ENCODE peak calls at places on chromosomes 12 and 14, in five cellular contexts. S is SK-N-SH, A is HepG2, I is K562, N is GM12878. P is an unnamed sample. For H3K4me1, the result is how much of the 10 kb centered on the place peaks cover.

GRCh38 chr14:99548285-99548684 is 55.7 kb downstream of the CCDC85C start:
- DNase-seq in S (no peak), A (no peak), I (no peak), N (no peak), P (no peak)

GRCh38 chr12:47551426-47551851 is 154.4 kb downstream of the RPAP3 start:
- DNase-seq in S (no peak), A (no peak), I (no peak), N (no peak), P (no peak)

GRCh38 chr12:62252576-62252975 is 7.6 kb upstream of the USP15 start:
- DNase-seq in S (no peak), A (no peak), I (no peak), N (no peak), P (no peak)

GRCh38 chr14:100134591-100134990 is 24.9 kb downstream of the DEGS2 start:
- DNase-seq in S (no peak), A (no peak), I (no peak), N (no peak), P (no peak)

GRCh38 chr12:31687101-31687527 is 27.6 kb downstream of the ETFBKMT start:
- DNase-seq in S (no peak), A (no peak), I (no peak), N (peak), P (no peak)

GRCh38 chr14:105060751-105061427 is 4.3 kb downstream of the GPR132 start:
- DNase-seq in S (peak), A (no peak), I (no peak), N (no peak), P (no peak)

GRCh38 chr14:78448483-78449094 is 278.4 kb downstream of the NRXN3 start:
- DNase-seq in S (peak), A (peak), I (peak), N (peak), P (peak)

GRCh38 chr14:86153480-86153879 is 623.5 kb downstream of the FLRT2 start:
- DNase-seq in S (no peak), A (no peak), I (no peak), N (no peak), P (no peak)

GRCh38 chr12:7121324-7121723 is 7.4 kb downstream of the RBP5 start:
- DNase-seq in S (no peak), A (no peak), I (no peak), N (no peak), P (no peak)

GRCh38 chr12:122753213-122753571 is 568 bp downstream of the DENR start:
- DNase-seq in S (no peak), A (no peak), I (no peak), N (no peak), P (no peak)

GRCh38 chr12:48937170-48937569 is 11.9 kb upstream of the FKBP11 start:
- DNase-seq in S (no peak), A (no peak), I (peak), N (no peak), P (peak)

GRCh38 chr14:81855007-81855406 is 321.4 kb upstream of the SEL1L start:
- DNase-seq in S (no peak), A (no peak), I (no peak), N (no peak), P (no peak)

GRCh38 chr12:105064564-105065222 is 19.6 kb downstream of the ALDH1L2 start:
- DNase-seq in S (no peak), A (no peak), I (no peak), N (no peak), P (no peak)

GRCh38 chr14:89498836-89499235 is 81.8 kb upstream of the FOXN3 start:
- DNase-seq in S (no peak), A (no peak), I (no peak), N (no peak), P (no peak)

GRCh38 chr14:101352567-101352966 is 208.7 kb upstream of the DIO3 start:
- DNase-seq in S (no peak), A (no peak), I (no peak), N (no peak), P (no peak)

GRCh38 chr14:99176156-99176945 is 95.6 kb downstream of the BCL11B start:
- DNase-seq in S (no peak), A (no peak), I (no peak), N (no peak), P (peak)

GRCh38 chr14:50801706-50802105 is 29.3 kb downstream of the NIN start:
- DNase-seq in S (no peak), A (no peak), I (no peak), N (no peak), P (no peak)

GRCh38 chr12:43957732-43958131 is 121.9 kb downstream of the TMEM117 start:
- DNase-seq in S (peak), A (peak), I (peak), N (peak), P (no peak)

GRCh38 chr12:48717252-48717695 is 767 bp upstream of the CCNT1 start:
- DNase-seq in S (no peak), A (no peak), I (no peak), N (peak), P (no peak)

GRCh38 chr12:66365718-66366485 is 63.6 kb downstream of the HELB start:
- DNase-seq in S (no peak), A (no peak), I (no peak), N (no peak), P (no peak)

GRCh38 chr14:77007975-77008421 is 20.5 kb downstream of the IRF2BPL start:
- DNase-seq in S (no peak), A (no peak), I (no peak), N (no peak), P (no peak)

GRCh38 chr14:90968025-90968424 is 92.4 kb downstream of the RPS6KA5 start:
- DNase-seq in S (no peak), A (no peak), I (no peak), N (no peak), P (no peak)

GRCh38 chr12:93587601-93588000 is 15.1 kb downstream of the SOCS2 start:
- DNase-seq in S (no peak), A (no peak), I (peak), N (no peak), P (no peak)

GRCh38 chr12:70449758-70450341 is 83.8 kb downstream of the KCNMB4 start:
- DNase-seq in S (no peak), A (no peak), I (no peak), N (no peak), P (no peak)

GRCh38 chr12:95648990-95649791 is 97.9 kb upstream of the USP44 start:
- DNase-seq in S (no peak), A (no peak), I (no peak), N (no peak), P (no peak)

GRCh38 chr12:65499167-65499566 is 220.7 kb downstream of the MSRB3 start:
- DNase-seq in S (no peak), A (no peak), I (no peak), N (no peak), P (no peak)

DNA sequence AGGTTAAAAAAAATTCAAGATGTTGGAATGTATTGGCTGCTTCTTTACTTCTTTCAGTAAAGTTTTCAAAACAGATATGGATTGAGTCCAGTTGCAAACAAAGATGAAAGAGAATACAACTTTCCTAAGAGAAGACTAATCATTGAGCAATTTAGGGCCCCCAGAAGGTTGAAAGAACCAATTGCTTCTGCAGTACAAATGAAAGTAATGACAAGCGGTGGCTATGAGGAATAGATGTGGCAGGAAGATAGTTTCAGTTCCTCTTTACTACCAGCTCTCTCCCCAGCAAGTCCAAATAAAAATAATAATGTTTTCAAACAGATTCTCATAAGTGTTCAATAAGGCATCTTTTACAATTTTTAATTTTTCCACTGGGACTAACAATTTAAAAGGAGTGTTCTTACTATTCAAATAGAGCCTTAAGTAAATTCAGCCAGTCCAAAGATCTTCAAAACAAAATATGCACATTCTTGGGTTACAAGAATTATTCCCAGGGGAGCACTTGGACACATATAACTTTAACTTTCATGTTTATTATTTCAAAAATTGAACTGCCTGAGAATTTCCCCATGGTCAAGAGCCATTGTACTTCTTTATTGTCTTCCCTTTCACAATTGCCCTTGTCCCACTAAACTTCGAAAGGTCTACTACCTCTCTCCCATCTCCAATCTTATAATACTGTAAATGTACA is 62.4 kb upstream of the PPP1R12A start:
- DNase-seq in S (no peak), A (no peak), I (no peak), N (peak), P (no peak)
- TF ChIP-seq TAF1 in S (no peak), A (no peak), I (no peak), N (no peak), P (no peak)

GRCh38 chr12:52147983-52148540 is 43.8 kb downstream of the KRT80 start:
- DNase-seq in S (no peak), A (no peak), I (no peak), N (no peak), P (no peak)
- H3K4me1 ChIP-seq in S (under half), A (under half), I (under half), N (under half), P (under half)

GRCh38 chr12:63921157-63921556 is 76.7 kb downstream of the SRGAP1 start:
- DNase-seq in S (no peak), A (no peak), I (no peak), N (no peak), P (no peak)
- TF ChIP-seq TAF1 in S (no peak), A (no peak), I (no peak), N (no peak), P (no peak)

GRCh38 chr12:52226446-52226845 is 6.6 kb upstream of the KRT7 start:
- DNase-seq in S (no peak), A (no peak), I (no peak), N (no peak), P (no peak)
- H3K4me1 ChIP-seq in S (under half), A (under half), I (under half), N (under half), P (under half)

GRCh38 chr12:128091101-128091795 is 175.7 kb upstream of the TMEM132C start:
- DNase-seq in S (no peak), A (no peak), I (no peak), N (no peak), P (no peak)
- TF ChIP-seq TAF1 in S (no peak), A (no peak), I (no peak), N (no peak), P (no peak)